ENCODE peak calls at places on chromosomes 12 and 14, in ten cellular contexts. Z is neural crest cell; B is AML-193; K is lower leg skin; T is GM12865; N is SW 1271; C is Calu3; V is stimulated activated CD4-positive, alpha-beta T cell treated with anti-CD3 and anti-CD28 coated beads, TNF-alpha, amount 100 ng/mL, for 24 hours; W is stimulated activated naive CD4-positive, alpha-beta T cell; M is K562. O is an unnamed sample.

GRCh38 chr12:90501412-90501811 is 453.6 kb downstream of the CCER1 start:
- DNase-seq in W (no peak), M (no peak), Z (no peak), N (no peak), B (no peak), T (no peak), V (no peak), C (no peak), K (no peak), O (no peak)

GRCh38 chr12:5258966-5259365 is 172.9 kb upstream of the NTF3 start:
- DNase-seq in Z (no peak), M (no peak), N (no peak), W (no peak), C (no peak), V (no peak), K (no peak), T (no peak), B (no peak), O (no peak)

GRCh38 chr14:50773632-50774541 is 57.1 kb downstream of the NIN start:
- DNase-seq in B (no peak), C (peak), N (peak), K (peak), W (no peak), M (peak), V (peak), Z (peak), T (no peak), O (peak)

GRCh38 chr14:103680491-103681231 is 34.6 kb downstream of the XRCC3 start:
- DNase-seq in V (no peak), Z (no peak), C (no peak), M (no peak), T (no peak), N (no peak), W (no peak), B (no peak), K (no peak), O (no peak)

GRCh38 chr12:96986883-96987523 is 79.9 kb downstream of the NEDD1 start:
- DNase-seq in B (no peak), K (no peak), Z (peak), W (no peak), V (no peak), N (peak), C (peak), M (peak), T (peak), O (no peak)

GRCh38 chr12:100382327-100382726 is 25.5 kb downstream of the SLC17A8 start:
- DNase-seq in B (no peak), V (no peak), K (no peak), N (no peak), T (no peak), C (no peak), Z (no peak), M (no peak), W (no peak), O (no peak)

GRCh38 chr14:39219075-39219499 is 14.6 kb upstream of the MIA2 start:
- DNase-seq in W (no peak), T (peak), N (peak), V (no peak), M (no peak), B (no peak), Z (no peak), K (no peak), C (no peak), O (no peak)

GRCh38 chr12:95504140-95504539 is 30.2 kb downstream of the METAP2 start:
- DNase-seq in K (no peak), T (no peak), M (no peak), Z (no peak), W (no peak), B (no peak), N (no peak), V (no peak), C (no peak), O (no peak)

O was measured in WTC11.